ENCODE peak calls at places on chromosomes 2 and 18, in five cellular contexts. W is left ventricle myocardium inferior, N is astrocyte of the cerebellum, X is IMR-90, E is coronary artery. T is an unnamed sample.

GRCh38 chr2:64749446-64749845 is 95.7 kb upstream of the SERTAD2 start:
- DNase-seq in W (no peak), E (no peak), N (no peak), X (no peak), T (no peak)

GRCh38 chr2:103445356-103445755 is 683.5 kb downstream of the TMEM182 start:
- DNase-seq in X (no peak), E (no peak), N (no peak), W (no peak), T (no peak)

GRCh38 chr2:608711-609110 is 68.5 kb downstream of the TMEM18 start:
- DNase-seq in N (no peak), X (no peak), E (no peak), W (no peak), T (no peak)

GRCh38 chr18:68666316-68666715 is 48.6 kb downstream of the TMX3 start:
- DNase-seq in W (peak), E (no peak), N (no peak), X (no peak), T (peak)

GRCh38 chr2:65431417-65432226 is 777 bp downstream of the SPRED2 start:
- DNase-seq in X (peak), W (peak), N (no peak), E (peak), T (peak)

GRCh38 chr2:64686283-64686956 is 32.7 kb upstream of the SERTAD2 start:
- DNase-seq in N (no peak), W (no peak), X (no peak), E (no peak), T (no peak)

GRCh38 chr2:46669996-46670793 is 190.8 kb downstream of the TMEM247 start:
- DNase-seq in N (no peak), W (no peak), X (peak), E (no peak), T (no peak)

GRCh38 chr2:164722604-164723338 is 101.5 kb upstream of the GRB14 start:
- DNase-seq in W (no peak), X (no peak), E (no peak), N (no peak), T (no peak)

GRCh38 chr18:22250591-22250996 is 81.2 kb downstream of the GATA6 start:
- DNase-seq in X (no peak), E (no peak), W (no peak), N (no peak), T (no peak)

GRCh38 chr2:127146820-127147502 is 40.0 kb upstream of the BIN1 start:
- DNase-seq in X (peak), E (no peak), N (no peak), W (no peak), T (no peak)

GRCh38 chr2:162518894-162519293 is 175.0 kb downstream of the GCA start:
- DNase-seq in E (no peak), W (no peak), X (no peak), N (no peak), T (no peak)

GRCh38 chr18:42745171-42745570 is 370.3 kb downstream of the RIT2 start:
- DNase-seq in W (no peak), X (no peak), N (no peak), E (no peak), T (no peak)

GRCh38 chr2:20433946-20434553 is 12.8 kb upstream of the RHOB start:
- DNase-seq in X (no peak), E (peak), W (no peak), N (no peak), T (no peak)

GRCh38 chr2:186518945-186519344 is 32.9 kb downstream of the ZC3H15 start:
- DNase-seq in W (no peak), N (peak), E (no peak), X (peak), T (no peak)

GRCh38 chr2:28407976-28408690 is 15.5 kb downstream of the FOSL2 start:
- DNase-seq in N (no peak), W (no peak), E (no peak), X (no peak), T (no peak)

GRCh38 chr2:226048625-226049024 is 649.1 kb downstream of the NYAP2 start:
- DNase-seq in X (peak), E (no peak), N (peak), W (no peak), T (no peak)

GRCh38 chr2:8584174-8585066 is 97.4 kb upstream of the ID2 start:
- DNase-seq in W (no peak), X (no peak), N (no peak), E (peak), T (no peak)

GRCh38 chr2:8582850-8583399 is 98.9 kb upstream of the ID2 start:
- DNase-seq in X (no peak), N (no peak), E (peak), W (no peak), T (no peak)

GRCh38 chr2:8581601-8582041 is 100.2 kb upstream of the ID2 start:
- DNase-seq in W (no peak), N (no peak), X (no peak), E (no peak), T (no peak)

GRCh38 chr2:8582191-8582849 is 99.5 kb upstream of the ID2 start:
- DNase-seq in W (no peak), E (no peak), X (no peak), N (no peak), T (no peak)

GRCh38 chr2:8583400-8584173 is 98.3 kb upstream of the ID2 start:
- DNase-seq in E (peak), W (peak), N (no peak), X (peak), T (peak)
- H3K4me3 ChIP-seq in E (peak), W (peak), N (no peak), X (no peak), T (no peak)

DNA sequence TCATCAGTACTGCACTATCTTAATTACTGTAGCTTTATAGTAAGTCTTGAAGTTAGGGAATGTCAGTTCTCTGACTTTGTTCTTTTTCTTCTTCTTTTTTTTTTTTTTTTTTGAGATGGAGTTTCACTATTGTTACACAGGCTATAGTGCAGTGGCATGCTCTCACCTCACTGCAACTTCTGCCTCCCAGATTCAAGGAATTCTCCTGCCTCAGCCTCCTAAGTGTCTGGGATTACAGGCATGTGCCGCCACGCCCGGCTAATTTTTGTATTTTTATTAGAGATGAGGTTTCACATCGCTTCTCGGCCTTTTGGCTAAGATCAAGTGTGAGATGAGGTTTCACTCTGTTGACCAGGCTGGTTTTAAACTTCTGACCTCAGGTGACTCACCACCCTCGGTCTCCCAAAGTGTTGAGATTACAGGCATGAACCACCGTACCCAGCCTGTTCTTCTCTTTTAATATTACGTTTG is 41.9 kb upstream of the TANC1 start:
- DNase-seq in X (peak), W (no peak), N (peak), E (no peak), T (no peak)
- H3K4me3 ChIP-seq in X (no peak), W (no peak), N (no peak), E (no peak), T (no peak)

GRCh38 chr2:134177351-134177931 is 76.4 kb upstream of the MGAT5 start:
- DNase-seq in E (no peak), W (no peak), N (peak), X (peak), T (no peak)
- H3K4me3 ChIP-seq in E (no peak), W (no peak), N (no peak), X (no peak), T (no peak)

GRCh38 chr2:111116843-111117665 is 3.7 kb upstream of the BCL2L11 start:
- DNase-seq in X (peak), N (peak), E (peak), W (peak), T (peak)

GRCh38 chr2:111116016-111116746 is 4.5 kb upstream of the BCL2L11 start:
- DNase-seq in N (no peak), W (no peak), X (no peak), E (no peak), T (no peak)

GRCh38 chr2:111119004-111119846 is 1.5 kb upstream of the BCL2L11 start:
- DNase-seq in W (peak), X (no peak), N (no peak), E (no peak), T (peak)

GRCh38 chr2:111118455-111119003 is 2.2 kb upstream of the BCL2L11 start:
- DNase-seq in N (no peak), X (no peak), E (no peak), W (peak), T (peak)

GRCh38 chr2:111117666-111118454 is 2.9 kb upstream of the BCL2L11 start:
- DNase-seq in E (no peak), W (peak), X (peak), N (peak), T (peak)
- H3K4me3 ChIP-seq in E (peak), W (peak), X (peak), N (peak), T (peak)

GRCh38 chr2:24482256-24482971 is 8.6 kb upstream of the NCOA1 start:
- DNase-seq in N (no peak), X (no peak), E (no peak), W (no peak), T (no peak)
- H3K4me3 ChIP-seq in N (no peak), X (no peak), E (no peak), W (no peak), T (no peak)

DNA sequence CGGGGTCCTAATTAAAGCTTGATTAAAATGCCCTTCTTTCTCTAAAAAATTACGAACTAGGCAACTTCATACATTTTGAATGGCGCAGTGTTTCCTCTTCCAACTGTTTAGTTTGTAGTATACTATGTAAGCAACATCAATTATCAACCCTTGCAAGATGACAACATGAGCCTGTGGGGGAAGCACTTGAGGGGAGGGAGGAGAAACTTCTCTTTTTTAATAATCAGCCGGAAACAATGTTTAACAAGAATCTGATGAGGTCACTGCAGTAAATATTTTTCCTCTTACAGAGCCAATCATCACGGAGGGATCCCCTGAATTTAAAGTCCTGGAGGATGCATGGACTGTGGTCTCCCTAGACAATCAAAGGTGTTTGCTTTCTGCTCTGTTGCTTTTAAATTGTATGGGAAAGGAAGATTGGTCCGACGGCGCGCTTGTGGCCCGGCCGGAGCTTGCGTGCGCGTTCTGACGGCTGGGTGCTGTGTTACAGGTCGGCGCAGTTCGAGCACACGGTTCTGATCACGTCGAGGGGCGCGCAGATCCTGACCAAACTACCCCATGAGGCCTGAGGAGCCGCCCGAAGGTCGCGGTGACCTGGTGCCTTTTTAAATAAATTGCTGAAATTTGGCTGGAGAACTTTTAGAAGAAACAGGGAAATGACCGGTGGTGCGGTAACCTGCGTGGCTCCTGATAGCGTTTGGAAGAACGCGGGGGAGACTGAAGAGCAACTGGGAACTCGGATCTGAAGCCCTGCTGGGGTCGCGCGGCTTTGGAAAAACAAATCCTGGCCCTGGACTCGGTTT is 5.3 kb upstream of the DLX1 start:
- DNase-seq in W (no peak), N (no peak), E (no peak), X (peak), T (peak)
- H3K4me3 ChIP-seq in W (no peak), N (no peak), E (no peak), X (no peak), T (no peak)

GRCh38 chr18:36692909-36693308 is 135.9 kb downstream of the TPGS2 start:
- DNase-seq in N (no peak), W (no peak), E (no peak), X (peak), T (no peak)
- H3K4me3 ChIP-seq in N (peak), W (no peak), E (no peak), X (peak), T (no peak)

GRCh38 chr2:219523031-219523671 is 8.9 kb downstream of the ASIC4 start:
- DNase-seq in E (no peak), N (no peak), X (no peak), W (no peak), T (no peak)

GRCh38 chr2:219524817-219525216 is 10.5 kb downstream of the ASIC4 start:
- DNase-seq in X (no peak), N (no peak), W (no peak), E (no peak), T (no peak)

GRCh38 chr2:219521066-219521880 is 7.0 kb downstream of the ASIC4 start:
- DNase-seq in E (no peak), X (peak), W (no peak), N (no peak), T (peak)

GRCh38 chr2:219520079-219520478 is 5.8 kb downstream of the ASIC4 start:
- DNase-seq in X (no peak), W (no peak), E (no peak), N (no peak), T (no peak)

GRCh38 chr2:219522111-219523030 is 8.1 kb downstream of the ASIC4 start:
- DNase-seq in W (no peak), N (no peak), X (peak), E (no peak), T (peak)
- H3K4me3 ChIP-seq in W (peak), N (peak), X (no peak), E (peak), T (no peak)

GRCh38 chr18:23668731-23669130 is 6.0 kb upstream of the ANKRD29 start:
- DNase-seq in W (no peak), E (no peak), N (no peak), X (no peak), T (no peak)

GRCh38 chr18:23671564-23671963 is 8.9 kb upstream of the ANKRD29 start:
- DNase-seq in W (peak), X (no peak), E (no peak), N (no peak), T (peak)

GRCh38 chr18:23667114-23667513 is 4.4 kb upstream of the ANKRD29 start:
- DNase-seq in E (no peak), N (no peak), X (no peak), W (no peak), T (no peak)

GRCh38 chr18:23669804-23670203 is 7.1 kb upstream of the ANKRD29 start:
- DNase-seq in X (no peak), N (no peak), W (no peak), E (no peak), T (no peak)

GRCh38 chr18:23669202-23669766 is 6.6 kb upstream of the ANKRD29 start:
- DNase-seq in N (no peak), W (no peak), X (no peak), E (no peak), T (no peak)
- H3K4me3 ChIP-seq in N (no peak), W (no peak), X (no peak), E (no peak), T (no peak)

GRCh38 chr2:74555610-74556103 is 1.1 kb downstream of the DOK1 start:
- DNase-seq in E (peak), X (no peak), N (no peak), W (no peak), T (peak)
- H3K4me3 ChIP-seq in E (peak), X (peak), N (peak), W (peak), T (peak)

T was measured in right cardiac atrium.